ENCODE peak calls at places on chromosomes 5 and 9, in nine cellular contexts. W is mesendoderm, P is H9, G is SJSA1, M is AG04450, F is neural progenitor cell, Y is tibial artery, H is A549, Q is pancreas. Z is an unnamed sample.

GRCh38 chr9:96453625-96454024 is 3.7 kb downstream of the HABP4 start:
- DNase-seq in W (peak; percentile 48), P (no peak), G (no peak), M (no peak), F (peak; percentile 24), Y (no peak), H (peak; percentile 66), Q (no peak), Z (no peak)

GRCh38 chr5:34899066-34899465 is 16.2 kb downstream of the RAD1 start:
- DNase-seq in W (no peak), P (no peak), G (no peak), M (no peak), F (no peak), Y (no peak), H (no peak), Q (no peak), Z (no peak)

GRCh38 chr9:124770359-124771020 is 621 bp downstream of the NR6A1 start:
- DNase-seq in W (no peak), P (no peak), G (no peak), M (no peak), F (peak; percentile 78), Y (no peak), H (peak; percentile 53), Q (no peak), Z (no peak)

GRCh38 chr5:180339583-180340183 is 13.5 kb downstream of the GFPT2 start:
- DNase-seq in W (no peak), P (no peak), G (peak; percentile 50), M (no peak), F (no peak), Y (no peak), H (no peak), Q (no peak), Z (no peak)

GRCh38 chr9:7266911-7267555 is 509.3 kb downstream of the KDM4C start:
- DNase-seq in W (no peak), P (no peak), G (no peak), M (no peak), F (peak; percentile 60), Y (no peak), H (no peak), Q (no peak), Z (no peak)

GRCh38 chr5:124059200-124059599 is 547.2 kb downstream of the CSNK1G3 start:
- DNase-seq in W (no peak), P (no peak), G (no peak), M (no peak), F (no peak), Y (no peak), H (no peak), Q (no peak), Z (no peak)

GRCh38 chr5:180210961-180211760 is 2.1 kb upstream of the RASGEF1C start:
- DNase-seq in W (no peak), P (no peak), G (no peak), M (no peak), F (no peak), Y (no peak), H (no peak), Q (no peak), Z (no peak)

GRCh38 chr9:136122425-136123383 is 4.0 kb upstream of the TMEM250 start:
- DNase-seq in W (peak; percentile 57), P (peak; percentile 75), G (peak; percentile 57), M (no peak), F (peak; percentile 89), Y (peak; percentile 67), H (peak; percentile 59), Q (peak; percentile 91), Z (peak; percentile 88)

GRCh38 chr5:116887104-116887503 is 312.5 kb upstream of the SEMA6A start:
- DNase-seq in W (no peak), P (no peak), G (no peak), M (no peak), F (no peak), Y (no peak), H (no peak), Q (no peak), Z (no peak)

GRCh38 chr5:134111741-134112647 is 2.5 kb upstream of the TCF7 start:
- DNase-seq in W (peak; percentile 88), P (no peak), G (peak; percentile 59), M (no peak), F (no peak), Y (no peak), H (no peak), Q (no peak), Z (no peak)

GRCh38 chr5:113213551-113213971 is 221.2 kb downstream of the TSSK1B start:
- DNase-seq in W (no peak), P (no peak), G (no peak), M (no peak), F (peak; percentile 90), Y (no peak), H (no peak), Q (no peak), Z (no peak)

GRCh38 chr9:31153250-31153840 is 1231.1 kb upstream of the ACO1 start:
- DNase-seq in W (no peak), P (no peak), G (no peak), M (no peak), F (no peak), Y (no peak), H (no peak), Q (no peak), Z (no peak)

GRCh38 chr9:22308177-22308576 is 138.4 kb upstream of the DMRTA1 start:
- DNase-seq in W (peak; percentile 26), P (no peak), G (no peak), M (no peak), F (no peak), Y (no peak), H (peak; percentile 42), Q (no peak), Z (no peak)

GRCh38 chr9:115030006-115030405 is 88.0 kb downstream of the TNC start:
- DNase-seq in W (peak; percentile 78), P (no peak), G (no peak), M (no peak), F (no peak), Y (no peak), H (no peak), Q (no peak), Z (no peak)

GRCh38 chr5:6804766-6805165 is 91.5 kb downstream of the TENT4A start:
- DNase-seq in W (peak; percentile 31), P (no peak), G (peak; percentile 28), M (no peak), F (no peak), Y (no peak), H (no peak), Q (no peak), Z (no peak)

GRCh38 chr9:121785673-121786542 is 134.5 kb downstream of the DAB2IP start:
- DNase-seq in W (no peak), P (peak; percentile 23), G (no peak), M (no peak), F (no peak), Y (no peak), H (no peak), Q (no peak), Z (no peak)

DNA sequence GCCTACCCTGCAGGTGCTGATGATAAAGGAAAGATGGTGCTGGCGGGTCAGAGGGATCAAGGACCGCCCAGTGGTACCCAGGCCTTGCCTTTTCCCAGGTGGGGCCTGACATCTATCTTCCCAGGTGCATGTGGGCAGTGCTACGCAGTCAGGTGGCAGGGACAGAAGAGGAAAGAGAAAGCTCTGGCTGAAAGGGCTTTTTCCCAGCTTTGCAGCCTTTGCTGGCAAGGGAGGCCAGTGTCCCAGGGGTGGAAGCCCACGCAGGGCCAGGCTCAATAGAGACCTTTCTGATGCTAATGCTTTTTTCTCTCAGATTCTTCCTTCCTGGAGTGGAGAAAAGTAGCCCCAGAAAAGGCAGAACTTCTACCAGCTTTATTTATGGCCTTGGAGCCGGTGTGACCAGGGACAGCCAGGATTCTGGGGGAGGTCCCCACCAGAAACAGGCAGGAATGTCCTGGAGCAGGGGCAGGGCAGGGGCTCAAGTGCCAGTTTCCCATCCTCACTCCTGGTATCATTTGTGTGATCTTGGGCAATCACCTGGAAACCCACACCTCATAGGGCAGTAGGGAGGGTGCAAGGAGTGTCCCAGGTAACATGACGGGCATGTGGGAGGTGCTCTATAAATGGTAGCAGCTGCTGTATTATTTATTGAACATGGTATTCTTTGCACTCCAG is 36.9 kb downstream of the FABP6 start:
- DNase-seq in W (no peak), P (peak; percentile 58), G (no peak), M (no peak), F (no peak), Y (no peak), H (no peak), Q (peak; percentile 19), Z (no peak)
- H3K27ac ChIP-seq in W (no peak overlapping the region), P (no peak overlapping the region), G (no peak overlapping the region), M (no peak overlapping the region), F (no peak overlapping the region), Y (no peak overlapping the region), H (no peak overlapping the region), Q (no peak overlapping the region), Z (no peak overlapping the region)

DNA sequence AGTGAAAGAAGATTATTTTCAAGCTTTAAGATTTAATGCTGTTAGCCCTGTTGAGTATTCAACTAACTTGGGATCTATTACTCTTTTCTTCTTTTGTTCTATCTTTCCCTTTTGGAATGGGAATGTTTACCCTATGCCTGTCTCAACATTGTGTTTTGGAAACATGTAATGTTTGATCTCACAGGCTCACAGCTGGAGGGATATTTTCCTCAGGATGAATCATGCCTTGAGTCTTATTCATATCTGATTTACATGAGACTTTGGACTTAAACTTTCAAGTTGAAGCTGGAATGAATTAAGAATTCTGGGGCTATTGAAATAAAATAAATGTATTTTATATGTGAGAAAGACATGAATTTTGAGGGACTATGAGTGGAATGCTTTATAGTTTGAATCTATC is 607.8 kb upstream of the PTGER4 start:
- DNase-seq in W (no peak), P (no peak), G (peak; percentile 69), M (peak; percentile 23), F (no peak), Y (no peak), H (peak; percentile 25), Q (no peak), Z (no peak)
- H3K27ac ChIP-seq in W (no peak overlapping the region), P (no peak overlapping the region), G (peak overlapping the region; percentile 38), M (no peak overlapping the region), F (no peak overlapping the region), Y (no peak overlapping the region), H (peak overlapping the region; percentile 35), Q (no peak overlapping the region), Z (no peak overlapping the region)

GRCh38 chr9:8366161-8366926 is 566.8 kb upstream of the DMAC1 start:
- DNase-seq in W (peak; percentile 65), P (no peak), G (no peak), M (no peak), F (no peak), Y (no peak), H (peak; percentile 10), Q (no peak), Z (no peak)
- H3K27ac ChIP-seq in W (no peak overlapping the region), P (no peak overlapping the region), G (no peak overlapping the region), M (no peak overlapping the region), F (no peak overlapping the region), Y (no peak overlapping the region), H (no peak overlapping the region), Q (no peak overlapping the region), Z (no peak overlapping the region)

DNA sequence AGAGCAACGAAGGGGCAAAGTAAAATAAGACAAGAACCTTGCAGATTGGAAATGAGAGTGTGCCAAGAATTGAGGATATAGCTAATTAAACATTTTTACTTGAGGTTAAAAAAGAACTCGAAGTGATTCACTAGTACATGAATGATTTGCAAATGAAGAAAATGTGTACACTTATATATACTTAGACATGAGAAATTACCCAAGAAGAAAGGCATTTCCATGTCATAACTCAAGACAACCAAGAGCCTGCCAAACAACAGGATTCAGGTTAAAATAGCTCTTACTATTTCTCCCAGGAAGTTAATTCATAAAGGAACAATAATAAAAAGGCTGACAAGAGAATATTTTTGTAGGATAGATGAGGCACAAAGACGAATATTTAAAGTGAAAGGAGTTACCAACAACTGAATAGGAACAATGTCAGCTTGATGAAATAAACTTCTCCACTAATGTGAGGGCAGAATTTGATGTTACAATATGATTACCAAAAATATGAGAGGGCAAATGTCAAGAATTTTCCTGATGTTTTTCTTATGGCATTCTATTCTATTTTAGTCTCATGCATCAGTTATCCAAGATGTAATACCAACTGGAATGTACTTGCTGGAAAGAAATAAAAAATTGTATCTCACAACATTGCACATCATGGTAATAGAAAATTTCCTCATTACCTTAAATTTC is 18.9 kb upstream of the NPR3 start:
- DNase-seq in W (no peak), P (no peak), G (peak; percentile 37), M (no peak), F (no peak), Y (no peak), H (no peak), Q (no peak), Z (no peak)
- H3K27ac ChIP-seq in W (no peak overlapping the region), P (no peak overlapping the region), G (peak overlapping the region; percentile 67), M (no peak overlapping the region), F (no peak overlapping the region), Y (peak overlapping the region; percentile 1), H (no peak overlapping the region), Q (no peak overlapping the region), Z (no peak overlapping the region)